ENCODE peak calls at places on chromosomes 1 and 21, in six cellular contexts. G is uterus, N is GM12891, B is breast epithelium, K is suprapubic skin, Q is H54. E is an unnamed sample.

GRCh38 chr1:178055093-178055492 is 38.8 kb upstream of the RASAL2 start:
- DNase-seq in Q (no peak), G (no peak), N (no peak), K (no peak), B (no peak), E (peak)

GRCh38 chr1:178533547-178533946 is 20.6 kb downstream of the TEX35 start:
- DNase-seq in N (no peak), G (no peak), Q (no peak), B (no peak), K (peak), E (no peak)

GRCh38 chr1:175839678-175840669 is 96.6 kb upstream of the TNR start:
- DNase-seq in G (no peak), K (no peak), B (no peak), N (no peak), Q (no peak), E (no peak)

GRCh38 chr1:42282024-42282579 is 52.9 kb downstream of the FOXJ3 start:
- DNase-seq in G (no peak), K (no peak), N (no peak), B (no peak), Q (no peak), E (no peak)

GRCh38 chr1:165877411-165877810 is 50.0 kb downstream of the UCK2 start:
- DNase-seq in B (no peak), Q (no peak), N (no peak), K (no peak), G (no peak), E (no peak)

GRCh38 chr1:81549588-81550127 is 251.1 kb upstream of the ADGRL2 start:
- DNase-seq in K (no peak), Q (peak), G (no peak), N (no peak), B (no peak), E (no peak)

GRCh38 chr1:209875510-209875909 is 47.7 kb downstream of the UTP25 start:
- DNase-seq in N (no peak), G (no peak), Q (no peak), B (no peak), K (no peak), E (no peak)

GRCh38 chr21:29193907-29194306 is 63.5 kb downstream of the MAP3K7CL start:
- DNase-seq in N (no peak), Q (no peak), K (no peak), B (no peak), G (no peak), E (no peak)

GRCh38 chr1:1876335-1876935 is 14.5 kb downstream of the GNB1 start:
- DNase-seq in G (no peak), B (no peak), N (no peak), Q (no peak), K (no peak), E (no peak)

GRCh38 chr1:185375583-185375982 is 58.5 kb upstream of the IVNS1ABP start:
- DNase-seq in N (no peak), Q (no peak), B (no peak), G (no peak), K (no peak), E (peak)

GRCh38 chr1:17909634-17910033 is 154.5 kb downstream of the ACTL8 start:
- DNase-seq in B (no peak), N (no peak), Q (no peak), K (no peak), G (no peak), E (no peak)

GRCh38 chr1:93434987-93435386 is 12.9 kb upstream of the FNBP1L start:
- DNase-seq in B (no peak), G (no peak), Q (no peak), N (no peak), K (no peak), E (no peak)

GRCh38 chr1:226714148-226714547 is 24.9 kb downstream of the ITPKB start:
- DNase-seq in N (no peak), K (no peak), Q (no peak), G (no peak), B (no peak), E (no peak)

GRCh38 chr21:44519346-44520325 is 20.4 kb downstream of the KRTAP10-1 start:
- DNase-seq in K (peak), Q (no peak), N (no peak), G (no peak), B (no peak), E (no peak)

GRCh38 chr1:12650001-12650421 is 6.1 kb downstream of the AADACL4 start:
- DNase-seq in G (no peak), Q (no peak), N (no peak), B (no peak), K (no peak), E (no peak)

GRCh38 chr1:33081554-33082305 is 777 bp downstream of the AZIN2 start:
- DNase-seq in B (no peak), Q (no peak), K (no peak), N (no peak), G (no peak), E (no peak)

GRCh38 chr1:17551755-17552234 is 12.3 kb downstream of the ARHGEF10L start:
- DNase-seq in N (no peak), B (no peak), K (no peak), Q (no peak), G (no peak), E (no peak)

GRCh38 chr1:167799747-167800146 is 78.0 kb downstream of the MPZL1 start:
- DNase-seq in B (no peak), Q (no peak), N (no peak), G (no peak), K (no peak), E (no peak)

DNA sequence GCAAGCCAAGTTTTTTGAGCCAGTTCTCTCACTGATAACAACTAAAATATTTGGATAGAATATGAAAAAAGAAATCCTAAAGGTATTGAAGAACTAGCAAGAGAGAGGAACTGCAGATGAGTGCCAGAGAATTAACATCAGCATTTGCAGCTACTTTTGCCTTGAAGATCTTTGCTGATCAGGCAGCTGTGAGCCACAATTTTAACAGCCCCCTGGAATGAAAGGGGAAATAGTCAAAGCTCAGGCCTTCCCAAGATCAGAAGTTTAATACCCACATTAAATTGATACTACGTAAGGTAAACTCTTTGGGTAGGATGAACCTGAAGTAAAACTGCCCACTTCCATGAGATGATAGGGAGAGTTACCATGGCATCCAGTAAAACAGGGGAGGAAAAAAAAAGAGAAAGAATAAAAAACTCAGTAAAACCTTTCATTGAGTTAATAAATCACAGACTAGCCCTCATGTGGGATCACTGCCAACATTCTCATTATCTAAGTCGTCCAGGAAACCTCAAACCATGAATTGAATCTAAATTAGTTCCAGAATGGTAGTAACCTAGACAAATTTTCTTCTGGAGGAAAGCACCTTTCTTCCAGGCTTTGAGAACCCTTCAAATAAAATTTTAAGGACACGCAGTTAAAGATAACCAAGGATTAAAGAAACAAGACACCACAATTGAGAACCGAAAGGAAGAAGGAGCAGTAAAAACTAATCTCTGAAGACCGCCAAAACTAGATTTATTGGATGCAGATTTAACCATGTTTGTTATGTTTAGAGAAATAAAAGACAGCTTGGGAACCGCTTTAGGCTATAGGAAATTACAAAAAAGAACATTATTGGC is 28.3 kb downstream of the SCP2 start:
- DNase-seq in K (no peak), Q (no peak), N (no peak), G (no peak), B (no peak), E (no peak)
- TF ChIP-seq POLR2A in K (no peak), Q (no peak), N (no peak), G (no peak), B (no peak), E (no peak)

GRCh38 chr1:155128755-155129473 is 1.2 kb downstream of the EFNA1 start:
- DNase-seq in Q (no peak), N (no peak), B (peak), G (peak), K (no peak), E (peak)
- TF ChIP-seq POLR2A in Q (no peak), N (no peak), B (peak), G (peak), K (no peak), E (peak)

DNA sequence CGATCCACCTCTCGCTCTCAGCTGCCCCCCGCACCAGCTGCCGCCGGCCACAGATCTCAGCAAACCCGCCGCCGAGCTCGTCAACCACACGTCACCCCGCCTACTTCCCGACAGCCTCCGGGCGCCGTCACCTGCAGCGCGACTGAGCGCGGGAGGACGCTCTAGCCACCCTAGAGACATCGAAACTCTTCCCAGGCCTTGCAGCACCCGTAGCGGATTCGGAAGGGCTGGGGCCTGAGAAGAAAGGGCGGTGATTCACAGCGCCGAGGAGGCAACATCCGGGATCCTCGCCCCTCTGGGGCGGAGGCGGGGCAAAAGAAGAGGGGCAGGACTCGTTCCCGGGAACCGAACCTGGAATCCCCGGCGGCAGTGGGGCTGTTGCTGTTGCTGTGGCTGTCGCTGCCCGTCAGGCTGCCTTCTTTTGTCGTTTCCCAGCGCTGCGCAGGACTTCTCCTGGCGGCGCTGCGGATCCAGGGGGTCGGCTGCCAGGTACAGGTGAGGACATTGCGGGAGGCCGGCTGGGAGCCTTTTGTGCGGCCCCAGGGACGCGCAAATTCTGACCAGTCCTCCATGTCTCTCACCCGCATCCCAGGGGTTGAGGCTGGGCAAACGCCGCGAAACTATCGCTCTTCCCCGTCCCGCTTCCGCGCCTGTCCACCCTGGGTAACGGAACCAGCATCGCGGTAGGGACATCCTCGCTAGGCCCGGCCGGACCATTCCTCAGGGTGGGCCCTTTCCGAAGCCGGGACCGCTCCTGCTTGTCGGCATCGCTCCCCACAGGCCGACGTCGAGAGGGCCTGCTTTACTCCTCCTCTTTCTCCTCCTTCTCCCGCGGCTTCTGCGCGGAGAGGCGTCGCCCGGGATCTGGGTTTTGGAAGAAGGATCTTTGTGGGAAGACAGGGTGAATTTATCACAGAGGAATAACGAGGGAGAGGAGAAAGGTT is at the start of the genes RO60 and UCHL5:
- DNase-seq in B (peak), N (peak), K (peak), Q (peak), G (peak), E (peak)
- TF ChIP-seq POLR2A in B (no peak), N (peak), K (peak), Q (peak), G (peak), E (peak)

GRCh38 chr1:116852367-116852766 is 57.3 kb upstream of the PTGFRN start:
- DNase-seq in Q (no peak), K (no peak), G (no peak), B (no peak), N (no peak), E (no peak)

GRCh38 chr1:116854294-116854693 is 55.4 kb upstream of the PTGFRN start:
- DNase-seq in K (no peak), G (no peak), Q (no peak), N (no peak), B (no peak), E (no peak)

GRCh38 chr1:116852910-116853309 is 56.8 kb upstream of the PTGFRN start:
- DNase-seq in Q (peak), B (no peak), N (no peak), K (no peak), G (no peak), E (no peak)

GRCh38 chr1:116855220-116855619 is 54.5 kb upstream of the PTGFRN start:
- DNase-seq in N (no peak), G (no peak), K (no peak), Q (no peak), B (peak), E (no peak)

DNA sequence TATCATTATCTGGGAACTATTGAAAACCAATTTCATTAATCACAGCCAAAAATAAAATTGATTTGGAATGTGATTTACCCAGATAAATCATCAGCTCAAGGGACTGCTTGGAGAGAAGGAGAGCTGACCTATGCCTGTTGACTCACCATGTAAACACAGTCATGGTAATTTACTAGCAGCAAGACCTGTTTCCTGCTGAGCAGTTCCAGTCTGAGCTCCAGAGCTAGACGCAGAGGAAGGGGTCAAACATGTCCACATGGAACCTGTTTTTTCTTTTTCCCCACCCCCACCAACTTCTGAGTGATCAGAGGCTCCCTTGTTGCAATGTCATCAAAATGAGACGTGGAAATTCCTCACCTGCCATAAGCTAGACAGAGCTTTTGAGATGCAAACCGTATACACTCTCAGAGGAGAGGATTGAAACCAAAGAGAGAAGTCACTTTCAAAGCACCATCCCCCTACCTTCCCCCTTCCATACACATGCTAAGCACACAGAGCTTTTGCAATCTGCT is 56.0 kb upstream of the PTGFRN start:
- DNase-seq in Q (peak), B (peak), G (peak), N (no peak), K (no peak), E (no peak)
- TF ChIP-seq POLR2A in Q (no peak), B (no peak), G (no peak), N (no peak), K (no peak), E (no peak)

GRCh38 chr1:24472527-24473251 is 29.9 kb upstream of the RCAN3 start:
- DNase-seq in B (peak), N (no peak), K (no peak), Q (no peak), G (no peak), E (no peak)
- TF ChIP-seq POLR2A in B (no peak), N (no peak), K (no peak), Q (no peak), G (no peak), E (no peak)

GRCh38 chr1:180502361-180503273 is at the start of gene ACBD6:
- DNase-seq in B (peak), Q (peak), N (peak), K (peak), G (peak), E (peak)
- TF ChIP-seq POLR2A in B (peak), Q (peak), N (no peak), K (peak), G (peak), E (peak)

GRCh38 chr1:53323316-53323715 is 4.6 kb downstream of the LRP8 start:
- DNase-seq in K (no peak), B (no peak), G (no peak), N (no peak), Q (no peak), E (peak)

GRCh38 chr1:53321776-53322602 is 5.9 kb downstream of the LRP8 start:
- DNase-seq in G (no peak), K (no peak), B (no peak), Q (no peak), N (no peak), E (no peak)

GRCh38 chr1:53319296-53320101 is 8.4 kb downstream of the LRP8 start:
- DNase-seq in N (no peak), Q (no peak), B (no peak), G (no peak), K (no peak), E (no peak)

GRCh38 chr1:53321366-53321765 is 6.5 kb downstream of the LRP8 start:
- DNase-seq in G (no peak), B (no peak), N (no peak), K (no peak), Q (no peak), E (no peak)

DNA sequence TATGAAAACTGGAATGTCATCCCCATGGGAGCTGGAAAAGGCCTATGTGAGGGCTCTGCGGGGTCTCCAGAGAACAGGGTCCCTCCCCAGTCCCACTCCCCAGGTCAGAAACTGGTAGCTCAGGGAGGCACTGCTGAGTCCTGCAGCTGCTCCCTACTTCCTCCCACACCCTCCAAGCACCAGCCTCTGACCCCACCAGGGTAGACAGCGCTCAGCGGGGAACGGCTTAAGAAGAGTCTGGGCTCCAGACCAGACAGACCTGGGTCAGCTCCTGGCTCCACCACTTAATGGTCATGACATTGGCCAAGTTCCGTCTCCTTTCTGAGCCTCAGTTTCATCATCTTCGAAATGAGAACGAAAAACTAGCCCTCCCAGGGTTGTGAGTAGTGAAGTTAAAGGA is 7.2 kb downstream of the LRP8 start:
- DNase-seq in G (no peak), B (no peak), Q (no peak), K (no peak), N (no peak), E (no peak)
- TF ChIP-seq POLR2A in G (no peak), B (no peak), Q (no peak), K (no peak), N (no peak), E (no peak)

GRCh38 chr1:23530750-23531651 is at the start of gene E2F2:
- DNase-seq in K (peak), B (peak), Q (peak), G (peak), N (peak), E (peak)

GRCh38 chr1:23531695-23532094 is 662 bp upstream of the E2F2 start:
- DNase-seq in B (no peak), N (no peak), K (no peak), G (no peak), Q (no peak), E (no peak)

GRCh38 chr1:23528245-23528978 is 2.6 kb downstream of the E2F2 start:
- DNase-seq in G (peak), N (no peak), Q (peak), B (peak), K (peak), E (peak)

GRCh38 chr1:23529146-23530088 is 1.6 kb downstream of the E2F2 start:
- DNase-seq in G (no peak), K (no peak), Q (no peak), N (no peak), B (no peak), E (no peak)

GRCh38 chr1:23530089-23530749 is 814 bp downstream of the E2F2 start:
- DNase-seq in K (no peak), G (no peak), B (no peak), Q (no peak), N (no peak), E (no peak)
- TF ChIP-seq POLR2A in K (no peak), G (no peak), B (no peak), Q (no peak), N (no peak), E (no peak)

GRCh38 chr1:44029911-44030605 is 1.2 kb downstream of the SLC6A9 start:
- DNase-seq in N (peak), K (peak), G (peak), Q (peak), B (peak), E (peak)
- TF ChIP-seq POLR2A in N (no peak), K (no peak), G (peak), Q (peak), B (no peak), E (peak)